ENCODE peak calls at places on chromosome 7, in nine cellular contexts. B is stimulated activated CD8-positive, alpha-beta memory T cell treated with anti-CD3 and anti-CD28 coated beads, Interleukin-15, amount 100 ng/mL, for 24 hours; A is midbrain; L is immature natural killer cell; V is NCI-H1417; Y is naive thymus-derived CD4-positive, alpha-beta T cell; E is cardiac muscle cell; K is cardiac septum; P is lower lobe of right lung. R is an unnamed sample.
A peak's percentile ranks its signal among the peaks of the same experiment; 100 is the strongest.

GRCh38 chr7:14835399-14835798 is 67.2 kb downstream of the DGKB start:
- DNase-seq in E (peak; percentile 72), B (no peak), A (no peak), K (no peak), P (no peak), V (peak; percentile 99), L (no peak), Y (no peak), R (no peak)

GRCh38 chr7:102306916-102307677 is 20.4 kb downstream of the SH2B2 start:
- DNase-seq in B (no peak), E (no peak), K (no peak), V (peak; percentile 62), L (peak; percentile 18), Y (no peak), A (peak; percentile 47), P (peak; percentile 85), R (peak; percentile 60)

GRCh38 chr7:150978136-150978789 is at the start of gene KCNH2:
- DNase-seq in B (no peak), V (peak; percentile 97), Y (peak; percentile 24), K (no peak), E (peak; percentile 92), P (no peak), L (no peak), A (peak; percentile 65), R (no peak)

GRCh38 chr7:21767300-21767900 is 178.3 kb downstream of the CDCA7L start:
- DNase-seq in Y (no peak), K (no peak), E (peak; percentile 85), V (peak; percentile 96), L (no peak), P (no peak), B (no peak), A (peak; percentile 38), R (peak; percentile 20)

GRCh38 chr7:128236924-128237586 is 4.0 kb upstream of the LEP start:
- DNase-seq in V (peak; percentile 45), K (peak; percentile 80), E (no peak), P (no peak), A (no peak), B (no peak), Y (no peak), L (peak; percentile 44), R (no peak)

GRCh38 chr7:55122263-55122662 is 103.4 kb downstream of the EGFR start:
- DNase-seq in Y (no peak), L (no peak), V (no peak), P (no peak), B (no peak), A (no peak), E (no peak), K (no peak), R (no peak)

GRCh38 chr7:8597565-8597964 is 164.2 kb downstream of the NXPH1 start:
- DNase-seq in V (peak; percentile 86), A (no peak), Y (no peak), B (no peak), K (no peak), P (no peak), L (no peak), E (no peak), R (no peak)

GRCh38 chr7:140719711-140720110 is 23.2 kb downstream of the NDUFB2 start:
- DNase-seq in A (no peak), Y (no peak), V (no peak), K (no peak), P (no peak), B (no peak), E (no peak), L (no peak), R (no peak)

GRCh38 chr7:33423646-33424020 is 294.3 kb downstream of the BBS9 start:
- DNase-seq in K (no peak), P (no peak), L (peak; percentile 29), Y (peak; percentile 4), V (no peak), E (no peak), A (no peak), B (no peak), R (no peak)

GRCh38 chr7:99109108-99110051 is 34.5 kb downstream of the SMURF1 start:
- DNase-seq in B (no peak), K (no peak), E (no peak), L (peak; percentile 7), A (peak; percentile 61), V (no peak), P (no peak), Y (peak; percentile 15), R (no peak)

R was measured in pancreas.